ENCODE peak calls at places on chromosomes 4 and X, in seven cellular contexts. V, D, X, Y, G, F and K are unnamed samples.
A peak's percentile ranks its signal among the peaks of the same experiment; 100 is the strongest.

GRCh38 chr4:40196724-40197281 is at the start of gene RHOH:
- DNase-seq in D (no peak), F (no peak), G (no peak), V (peak; percentile 90), Y (no peak), X (peak; percentile 93), K (peak; percentile 91)

GRCh38 chr4:108890491-108890890 is 127.6 kb upstream of the ETNPPL start:
- DNase-seq in X (no peak), F (no peak), V (no peak), Y (no peak), D (no peak), G (no peak), K (no peak)

GRCh38 chrX:13747836-13748235 is 13.3 kb downstream of the OFD1 start:
- DNase-seq in G (peak; percentile 18), F (no peak), V (peak; percentile 55), D (peak; percentile 60), X (peak; percentile 68), Y (no peak), K (peak; percentile 36)

GRCh38 chr4:113979157-113979972 is at the start of gene ARSJ:
- DNase-seq in G (peak; percentile 34), Y (no peak), X (no peak), V (no peak), F (peak; percentile 51), D (peak; percentile 73), K (peak; percentile 55)

GRCh38 chrX:149829751-149830191 is 48.0 kb downstream of the MAGEA9 start:
- DNase-seq in D (no peak), V (peak; percentile 43), X (no peak), G (no peak), Y (peak; percentile 35), F (no peak), K (no peak)

GRCh38 chrX:67587946-67588624 is 44.3 kb downstream of the AR start:
- DNase-seq in G (peak; percentile 4), F (no peak), X (no peak), D (no peak), Y (no peak), V (no peak), K (no peak)

GRCh38 chr4:2296621-2297601 is 35.0 kb upstream of the MXD4 start:
- DNase-seq in D (peak; percentile 41), X (no peak), V (peak; percentile 66), Y (no peak), G (no peak), F (no peak), K (peak; percentile 40)

GRCh38 chrX:131649741-131650140 is 105.9 kb downstream of the OR13H1 start:
- DNase-seq in X (peak; percentile 6), G (no peak), V (no peak), Y (no peak), F (no peak), D (no peak), K (no peak)

GRCh38 chrX:55056820-55057690 is 17.8 kb upstream of the PAGE2B start:
- DNase-seq in F (no peak), D (no peak), V (peak; percentile 61), Y (no peak), X (no peak), G (no peak), K (no peak)

GRCh38 chr4:163256680-163257343 is 75.6 kb downstream of the NPY1R start:
- DNase-seq in X (no peak), Y (no peak), V (no peak), D (no peak), F (peak; percentile 56), G (no peak), K (no peak)

GRCh38 chr4:187908079-187908501 is 87.5 kb upstream of the ZFP42 start:
- DNase-seq in D (no peak), G (no peak), F (no peak), X (no peak), Y (no peak), V (no peak), K (no peak)

GRCh38 chrX:117972681-117973080 is 143.9 kb downstream of the KLHL13 start:
- DNase-seq in V (no peak), G (peak; percentile 4), D (peak; percentile 34), X (no peak), Y (no peak), F (no peak), K (no peak)

GRCh38 chrX:21745756-21746155 is 12.2 kb downstream of the SMPX start:
- DNase-seq in X (peak; percentile 73), Y (no peak), V (peak; percentile 21), G (peak; percentile 11), F (no peak), D (peak; percentile 56), K (peak; percentile 72)

GRCh38 chrX:76915836-76916235 is 488.3 kb downstream of the MAGEE1 start:
- DNase-seq in F (no peak), Y (no peak), V (no peak), D (no peak), G (no peak), X (no peak), K (no peak)

GRCh38 chr4:2537011-2537830 is 774 bp downstream of the FAM193A start:
- DNase-seq in Y (no peak), V (peak; percentile 63), F (peak; percentile 63), G (peak; percentile 29), D (peak; percentile 62), X (peak; percentile 75), K (peak; percentile 31)

GRCh38 chr4:151407466-151408379 is 1.3 kb upstream of the FHIP1A start:
- DNase-seq in F (peak; percentile 47), X (no peak), G (no peak), V (no peak), D (no peak), Y (peak; percentile 40), K (peak; percentile 37)

GRCh38 chr4:10003666-10004065 is 17.6 kb downstream of the SLC2A9 start:
- DNase-seq in X (no peak), F (no peak), D (no peak), V (no peak), G (no peak), Y (peak; percentile 56), K (no peak)

GRCh38 chr4:126306152-126306869 is 991.6 kb downstream of the FAT4 start:
- DNase-seq in X (no peak), Y (no peak), V (no peak), G (peak; percentile 41), D (no peak), F (no peak), K (peak; percentile 31)

GRCh38 chr4:158410272-158410671 is 111.4 kb upstream of the RXFP1 start:
- DNase-seq in Y (no peak), G (no peak), X (no peak), F (no peak), D (no peak), V (no peak), K (no peak)

GRCh38 chr4:132227349-132228165 is 921.5 kb upstream of the PCDH10 start:
- DNase-seq in D (peak; percentile 65), Y (no peak), X (peak; percentile 55), G (no peak), V (no peak), F (no peak), K (no peak)

GRCh38 chr4:77820836-77821561 is 1.8 kb upstream of the CNOT6L start:
- DNase-seq in Y (no peak), V (peak; percentile 28), F (no peak), X (peak; percentile 64), D (no peak), G (no peak), K (no peak)

GRCh38 chrX:102345916-102346315 is 93.9 kb downstream of the NXF2B start:
- DNase-seq in F (peak; percentile 40), V (peak; percentile 41), G (peak; percentile 12), Y (no peak), X (peak; percentile 90), D (peak; percentile 61), K (peak; percentile 89)

GRCh38 chrX:130680164-130681035 is 222.6 kb downstream of the ENOX2 start:
- DNase-seq in F (no peak), X (no peak), D (no peak), V (no peak), Y (no peak), G (no peak), K (no peak)

GRCh38 chr4:146243141-146243882 is 29.0 kb downstream of the REELD1 start:
- DNase-seq in X (peak; percentile 78), V (peak; percentile 48), Y (peak; percentile 45), F (no peak), G (peak; percentile 16), D (no peak), K (peak; percentile 22)

GRCh38 chrX:15674514-15674898 is 9.9 kb upstream of the CLTRN start:
- DNase-seq in D (peak; percentile 94), Y (peak; percentile 94), V (no peak), X (peak; percentile 97), F (peak; percentile 97), G (peak; percentile 91), K (peak; percentile 88)

GRCh38 chr4:183638436-183638835 is 20.5 kb downstream of the RWDD4 start:
- DNase-seq in F (no peak), Y (no peak), G (no peak), X (no peak), D (no peak), V (no peak), K (no peak)
- H3K27ac ChIP-seq in F (no peak overlapping the region), Y (no peak overlapping the region), G (no peak overlapping the region), X (no peak overlapping the region), D (no peak overlapping the region), V (no peak overlapping the region), K (no peak overlapping the region)

GRCh38 chr4:139924782-139925181 is 229.2 kb downstream of the MAML3 start:
- DNase-seq in D (no peak), Y (no peak), G (no peak), V (no peak), X (no peak), F (no peak), K (no peak)

GRCh38 chr4:139919513-139919912 is 234.5 kb downstream of the MAML3 start:
- DNase-seq in F (no peak), Y (no peak), G (peak; percentile 33), D (peak; percentile 70), V (no peak), X (no peak), K (no peak)

GRCh38 chr4:139920552-139920951 is 233.4 kb downstream of the MAML3 start:
- DNase-seq in D (no peak), Y (no peak), G (no peak), F (no peak), X (no peak), V (no peak), K (no peak)

GRCh38 chr4:139921551-139922184 is 232.3 kb downstream of the MAML3 start:
- DNase-seq in V (no peak), D (no peak), F (peak; percentile 43), G (no peak), Y (no peak), X (no peak), K (no peak)

GRCh38 chr4:139922625-139923024 is 231.4 kb downstream of the MAML3 start:
- DNase-seq in D (no peak), V (no peak), G (peak; percentile 24), X (no peak), F (no peak), Y (no peak), K (no peak)
- H3K4me1 ChIP-seq in D (peaks cover 43% of the 10 kb centered on the region), V (no peaks in the 10 kb centered on the region), G (peaks cover 44% of the 10 kb centered on the region), X (peaks cover 43% of the 10 kb centered on the region), F (peaks cover 30% of the 10 kb centered on the region), Y (no peaks in the 10 kb centered on the region), K (peaks cover 14% of the 10 kb centered on the region)

DNA sequence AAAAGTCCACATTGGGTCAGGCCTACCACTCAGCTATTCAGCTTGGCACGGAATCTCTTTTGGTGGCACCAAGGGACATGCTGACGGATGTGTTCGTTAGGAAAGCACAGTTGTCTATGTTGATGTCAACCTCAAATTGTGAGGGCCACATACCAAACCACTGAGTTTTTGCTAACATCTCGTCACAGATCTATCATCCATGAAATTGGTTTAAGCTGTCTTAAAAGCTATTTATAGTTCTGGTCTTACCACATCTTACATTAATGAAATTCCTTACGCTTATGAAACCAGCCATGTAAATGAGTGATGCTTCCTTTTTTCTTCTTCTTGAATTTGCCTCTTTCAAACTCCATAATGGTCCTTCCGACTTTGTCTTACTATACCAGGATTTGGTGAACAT is 101.5 kb downstream of the MGST2 start:
- DNase-seq in G (no peak), Y (no peak), V (no peak), F (no peak), D (no peak), X (peak; percentile 62), K (no peak)
- H3K27ac ChIP-seq in G (no peak overlapping the region), Y (no peak overlapping the region), V (no peak overlapping the region), F (no peak overlapping the region), D (no peak overlapping the region), X (peak overlapping the region; percentile 47), K (no peak overlapping the region)

GRCh38 chrX:40083120-40083978 is 14.4 kb downstream of the BCOR start:
- DNase-seq in F (peak; percentile 61), V (no peak), X (peak; percentile 52), G (no peak), D (peak; percentile 52), Y (no peak), K (peak; percentile 58)
- H3K4me1 ChIP-seq in F (peaks cover 52% of the 10 kb centered on the region), V (peaks cover 53% of the 10 kb centered on the region), X (peaks cover 56% of the 10 kb centered on the region), G (peaks cover 23% of the 10 kb centered on the region), D (peaks cover 44% of the 10 kb centered on the region), Y (no peaks in the 10 kb centered on the region), K (no peaks in the 10 kb centered on the region)